ENCODE peak calls at places on chromosome 13, in seven cellular contexts. One of them, this sample, is unnamed. For H3K4me1, the result is how much of the 10 kb centered on the place peaks cover.

GRCh38 chr13:106432636-106433035 is 102.8 kb downstream of the EFNB2 start:
- DNase-seq in hepatocyte: no peak
- DNase-seq in ascending aorta: no peak
- DNase-seq in colonic mucosa: no peak
- DNase-seq in CD8-positive, alpha-beta T cell: no peak
- DNase-seq in lower lobe of right lung: no peak
- DNase-seq in body of pancreas: no peak
- DNase-seq in this sample: no peak

GRCh38 chr13:49308977-49309408 is 61.3 kb downstream of the CDADC1 start:
- DNase-seq in hepatocyte: no peak
- DNase-seq in ascending aorta: no peak
- DNase-seq in colonic mucosa: no peak
- DNase-seq in CD8-positive, alpha-beta T cell: no peak
- DNase-seq in lower lobe of right lung: no peak
- DNase-seq in body of pancreas: peak
- DNase-seq in this sample: no peak

GRCh38 chr13:23899555-23899954 is 2.3 kb upstream of the C1QTNF9B start:
- DNase-seq in hepatocyte: peak
- DNase-seq in ascending aorta: no peak
- DNase-seq in colonic mucosa: peak
- DNase-seq in CD8-positive, alpha-beta T cell: peak
- DNase-seq in lower lobe of right lung: no peak
- DNase-seq in body of pancreas: no peak
- DNase-seq in this sample: no peak

GRCh38 chr13:45243072-45243471 is 42.2 kb upstream of the KCTD4 start:
- DNase-seq in hepatocyte: no peak
- DNase-seq in ascending aorta: no peak
- DNase-seq in colonic mucosa: peak
- DNase-seq in CD8-positive, alpha-beta T cell: no peak
- DNase-seq in lower lobe of right lung: no peak
- DNase-seq in body of pancreas: no peak
- DNase-seq in this sample: no peak

GRCh38 chr13:98451676-98452105 is 125.2 kb downstream of the STK24 start:
- DNase-seq in hepatocyte: no peak
- DNase-seq in ascending aorta: no peak
- DNase-seq in colonic mucosa: no peak
- DNase-seq in CD8-positive, alpha-beta T cell: no peak
- DNase-seq in lower lobe of right lung: no peak
- DNase-seq in body of pancreas: no peak
- DNase-seq in this sample: no peak

GRCh38 chr13:85798999-85799646 is at the start of gene SLITRK6:
- DNase-seq in hepatocyte: peak
- DNase-seq in ascending aorta: no peak
- DNase-seq in colonic mucosa: peak
- DNase-seq in CD8-positive, alpha-beta T cell: no peak
- DNase-seq in lower lobe of right lung: no peak
- DNase-seq in body of pancreas: no peak
- DNase-seq in this sample: no peak

GRCh38 chr13:109088528-109088927 is 459.1 kb downstream of the MYO16 start:
- DNase-seq in hepatocyte: no peak
- DNase-seq in ascending aorta: no peak
- DNase-seq in colonic mucosa: no peak
- DNase-seq in CD8-positive, alpha-beta T cell: no peak
- DNase-seq in lower lobe of right lung: no peak
- DNase-seq in body of pancreas: no peak
- DNase-seq in this sample: no peak

GRCh38 chr13:79405501-79405830 is 589 bp downstream of the RBM26 start:
- DNase-seq in hepatocyte: no peak
- DNase-seq in ascending aorta: no peak
- DNase-seq in colonic mucosa: peak
- DNase-seq in CD8-positive, alpha-beta T cell: peak
- DNase-seq in lower lobe of right lung: no peak
- DNase-seq in body of pancreas: no peak
- DNase-seq in this sample: no peak

GRCh38 chr13:114097893-114098688 is 34.3 kb downstream of the RASA3 start:
- DNase-seq in hepatocyte: no peak
- DNase-seq in ascending aorta: no peak
- DNase-seq in colonic mucosa: no peak
- DNase-seq in CD8-positive, alpha-beta T cell: no peak
- DNase-seq in lower lobe of right lung: peak
- DNase-seq in body of pancreas: no peak
- DNase-seq in this sample: no peak

GRCh38 chr13:35093356-35093755 is 151.3 kb downstream of the NBEA start:
- DNase-seq in hepatocyte: no peak
- DNase-seq in ascending aorta: no peak
- DNase-seq in colonic mucosa: no peak
- DNase-seq in CD8-positive, alpha-beta T cell: no peak
- DNase-seq in lower lobe of right lung: no peak
- DNase-seq in body of pancreas: no peak
- DNase-seq in this sample: no peak

GRCh38 chr13:60851378-60851777 is 454.4 kb downstream of the TDRD3 start:
- DNase-seq in hepatocyte: no peak
- DNase-seq in ascending aorta: no peak
- DNase-seq in colonic mucosa: no peak
- DNase-seq in CD8-positive, alpha-beta T cell: no peak
- DNase-seq in lower lobe of right lung: no peak
- DNase-seq in body of pancreas: no peak
- DNase-seq in this sample: no peak

GRCh38 chr13:110524484-110525254 is 36.9 kb downstream of the RAB20 start:
- DNase-seq in hepatocyte: no peak
- DNase-seq in ascending aorta: no peak
- DNase-seq in colonic mucosa: peak
- DNase-seq in CD8-positive, alpha-beta T cell: no peak
- DNase-seq in lower lobe of right lung: peak
- DNase-seq in body of pancreas: peak
- DNase-seq in this sample: no peak

GRCh38 chr13:24159921-24160324 is 597 bp upstream of the SPATA13 start:
- DNase-seq in hepatocyte: no peak
- DNase-seq in ascending aorta: no peak
- DNase-seq in colonic mucosa: no peak
- DNase-seq in CD8-positive, alpha-beta T cell: no peak
- DNase-seq in lower lobe of right lung: no peak
- DNase-seq in body of pancreas: no peak
- DNase-seq in this sample: no peak

GRCh38 chr13:64723735-64724134 is 2506.4 kb downstream of the PCDH9 start:
- DNase-seq in hepatocyte: peak
- DNase-seq in ascending aorta: no peak
- DNase-seq in colonic mucosa: no peak
- DNase-seq in CD8-positive, alpha-beta T cell: no peak
- DNase-seq in lower lobe of right lung: no peak
- DNase-seq in body of pancreas: no peak
- DNase-seq in this sample: no peak

GRCh38 chr13:73956795-73957408 is 177.3 kb downstream of the KLF12 start:
- DNase-seq in hepatocyte: no peak
- DNase-seq in ascending aorta: no peak
- DNase-seq in colonic mucosa: no peak
- DNase-seq in CD8-positive, alpha-beta T cell: no peak
- DNase-seq in lower lobe of right lung: no peak
- DNase-seq in body of pancreas: no peak
- DNase-seq in this sample: no peak
- H3K4me1 ChIP-seq in hepatocyte: under half
- H3K4me1 ChIP-seq in ascending aorta: under half
- H3K4me1 ChIP-seq in colonic mucosa: under half
- H3K4me1 ChIP-seq in CD8-positive, alpha-beta T cell: under half
- H3K4me1 ChIP-seq in lower lobe of right lung: under half
- H3K4me1 ChIP-seq in body of pancreas: under half
- H3K4me1 ChIP-seq in this sample: under half

GRCh38 chr13:47705185-47705584 is 295.9 kb downstream of the SUCLA2 start:
- DNase-seq in hepatocyte: no peak
- DNase-seq in ascending aorta: no peak
- DNase-seq in colonic mucosa: no peak
- DNase-seq in CD8-positive, alpha-beta T cell: no peak
- DNase-seq in lower lobe of right lung: no peak
- DNase-seq in body of pancreas: no peak
- DNase-seq in this sample: no peak

GRCh38 chr13:47707414-47707813 is 293.7 kb downstream of the SUCLA2 start:
- DNase-seq in hepatocyte: no peak
- DNase-seq in ascending aorta: no peak
- DNase-seq in colonic mucosa: no peak
- DNase-seq in CD8-positive, alpha-beta T cell: no peak
- DNase-seq in lower lobe of right lung: no peak
- DNase-seq in body of pancreas: no peak
- DNase-seq in this sample: no peak

GRCh38 chr13:47708386-47708785 is 292.7 kb downstream of the SUCLA2 start:
- DNase-seq in hepatocyte: no peak
- DNase-seq in ascending aorta: no peak
- DNase-seq in colonic mucosa: no peak
- DNase-seq in CD8-positive, alpha-beta T cell: no peak
- DNase-seq in lower lobe of right lung: no peak
- DNase-seq in body of pancreas: no peak
- DNase-seq in this sample: no peak
- TF ChIP-seq CTCF in hepatocyte: no peak
- TF ChIP-seq CTCF in ascending aorta: no peak
- TF ChIP-seq CTCF in colonic mucosa: no peak
- TF ChIP-seq CTCF in CD8-positive, alpha-beta T cell: no peak
- TF ChIP-seq CTCF in lower lobe of right lung: no peak
- TF ChIP-seq CTCF in body of pancreas: no peak
- TF ChIP-seq CTCF in this sample: no peak

DNA sequence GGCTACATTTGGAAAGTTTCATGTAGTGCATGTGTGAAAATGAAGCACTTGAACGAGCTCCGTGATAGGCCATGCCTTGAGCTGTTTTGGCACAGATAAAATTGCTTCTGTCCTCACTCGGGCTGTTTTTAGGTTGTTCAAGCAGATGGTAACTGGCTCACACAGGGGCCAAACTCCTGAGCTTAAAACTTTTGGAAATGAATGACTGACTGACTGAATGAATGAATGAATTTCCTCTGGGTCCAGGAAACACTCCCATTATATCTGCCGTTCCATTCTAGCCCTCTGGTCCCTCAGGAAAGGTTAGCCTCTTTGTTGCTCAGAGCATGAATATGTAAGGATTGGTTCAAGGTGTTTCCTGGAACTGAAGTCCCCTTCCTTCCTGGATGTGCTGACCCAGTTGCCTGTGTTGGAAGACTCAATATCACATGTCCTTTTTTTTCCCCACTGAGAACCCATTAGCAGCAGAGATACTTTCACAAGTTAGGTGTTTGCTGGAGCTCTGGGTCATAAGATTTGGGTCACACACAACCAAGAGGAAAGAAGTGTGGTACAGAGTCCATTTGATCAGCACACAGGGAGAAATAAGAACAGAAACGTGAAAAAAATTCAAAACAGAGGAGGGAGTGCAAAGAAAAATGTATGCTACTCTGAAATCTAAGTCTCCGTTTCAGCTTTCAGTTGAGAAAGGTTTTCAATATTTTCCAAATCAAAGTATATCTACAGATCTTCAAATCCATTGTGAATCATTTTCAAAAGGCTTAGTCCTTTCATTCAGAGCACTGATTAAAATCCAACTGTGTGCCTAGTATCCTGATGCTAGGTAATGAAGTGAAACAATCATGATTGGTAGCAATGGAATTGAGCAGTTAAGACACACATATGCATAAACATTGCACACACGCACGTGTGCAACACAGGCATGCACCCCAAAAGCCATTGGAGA is 18.9 kb downstream of the MBNL2 start:
- DNase-seq in hepatocyte: no peak
- DNase-seq in ascending aorta: no peak
- DNase-seq in colonic mucosa: no peak
- DNase-seq in CD8-positive, alpha-beta T cell: no peak
- DNase-seq in lower lobe of right lung: no peak
- DNase-seq in body of pancreas: no peak
- DNase-seq in this sample: no peak
- H3K4me1 ChIP-seq in hepatocyte: half or more
- H3K4me1 ChIP-seq in ascending aorta: half or more
- H3K4me1 ChIP-seq in colonic mucosa: under half
- H3K4me1 ChIP-seq in CD8-positive, alpha-beta T cell: under half
- H3K4me1 ChIP-seq in lower lobe of right lung: half or more
- H3K4me1 ChIP-seq in body of pancreas: half or more
- H3K4me1 ChIP-seq in this sample: under half

GRCh38 chr13:40553356-40553755 is 113.1 kb downstream of the FOXO1 start:
- DNase-seq in hepatocyte: no peak
- DNase-seq in ascending aorta: no peak
- DNase-seq in colonic mucosa: no peak
- DNase-seq in CD8-positive, alpha-beta T cell: no peak
- DNase-seq in lower lobe of right lung: no peak
- DNase-seq in body of pancreas: no peak
- DNase-seq in this sample: no peak
- TF ChIP-seq CTCF in hepatocyte: no peak
- TF ChIP-seq CTCF in ascending aorta: no peak
- TF ChIP-seq CTCF in colonic mucosa: no peak
- TF ChIP-seq CTCF in CD8-positive, alpha-beta T cell: no peak
- TF ChIP-seq CTCF in lower lobe of right lung: no peak
- TF ChIP-seq CTCF in body of pancreas: no peak
- TF ChIP-seq CTCF in this sample: no peak

GRCh38 chr13:29587645-29588044 is 7.8 kb downstream of the SLC7A1 start:
- DNase-seq in hepatocyte: no peak
- DNase-seq in ascending aorta: no peak
- DNase-seq in colonic mucosa: no peak
- DNase-seq in CD8-positive, alpha-beta T cell: no peak
- DNase-seq in lower lobe of right lung: no peak
- DNase-seq in body of pancreas: no peak
- DNase-seq in this sample: no peak

GRCh38 chr13:29591310-29591709 is 4.2 kb downstream of the SLC7A1 start:
- DNase-seq in hepatocyte: no peak
- DNase-seq in ascending aorta: no peak
- DNase-seq in colonic mucosa: no peak
- DNase-seq in CD8-positive, alpha-beta T cell: no peak
- DNase-seq in lower lobe of right lung: no peak
- DNase-seq in body of pancreas: no peak
- DNase-seq in this sample: no peak

GRCh38 chr13:29589234-29589633 is 6.3 kb downstream of the SLC7A1 start:
- DNase-seq in hepatocyte: no peak
- DNase-seq in ascending aorta: no peak
- DNase-seq in colonic mucosa: no peak
- DNase-seq in CD8-positive, alpha-beta T cell: no peak
- DNase-seq in lower lobe of right lung: no peak
- DNase-seq in body of pancreas: no peak
- DNase-seq in this sample: no peak

GRCh38 chr13:29593605-29594297 is 1.7 kb downstream of the SLC7A1 start:
- DNase-seq in hepatocyte: no peak
- DNase-seq in ascending aorta: no peak
- DNase-seq in colonic mucosa: no peak
- DNase-seq in CD8-positive, alpha-beta T cell: no peak
- DNase-seq in lower lobe of right lung: no peak
- DNase-seq in body of pancreas: no peak
- DNase-seq in this sample: no peak

GRCh38 chr13:29589967-29590366 is 5.5 kb downstream of the SLC7A1 start:
- DNase-seq in hepatocyte: no peak
- DNase-seq in ascending aorta: no peak
- DNase-seq in colonic mucosa: no peak
- DNase-seq in CD8-positive, alpha-beta T cell: no peak
- DNase-seq in lower lobe of right lung: no peak
- DNase-seq in body of pancreas: no peak
- DNase-seq in this sample: no peak
- H3K4me1 ChIP-seq in hepatocyte: under half
- H3K4me1 ChIP-seq in ascending aorta: under half
- H3K4me1 ChIP-seq in colonic mucosa: under half
- H3K4me1 ChIP-seq in CD8-positive, alpha-beta T cell: under half
- H3K4me1 ChIP-seq in lower lobe of right lung: under half
- H3K4me1 ChIP-seq in body of pancreas: under half
- H3K4me1 ChIP-seq in this sample: under half

This sample was measured in esophagus squamous epithelium.